ENCODE peak calls at places on chromosome 19, in ten cellular contexts. L, O, R, F, N, X, J, C, B and P are unnamed samples.

GRCh38 chr19:56690668-56691067 is 19.1 kb upstream of the ZNF835 start:
- DNase-seq in O (no peak), C (no peak), R (no peak), X (no peak), J (no peak), L (no peak), B (no peak), N (no peak), F (no peak), P (no peak)

GRCh38 chr19:40193587-40193849 is 2.3 kb downstream of the MAP3K10 start:
- DNase-seq in F (no peak), C (no peak), L (no peak), R (no peak), X (no peak), B (no peak), J (no peak), O (no peak), N (no peak), P (no peak)

GRCh38 chr19:17669419-17669818 is 18.7 kb downstream of the UNC13A start:
- DNase-seq in R (no peak), B (no peak), X (no peak), F (no peak), L (no peak), C (no peak), J (no peak), N (no peak), O (no peak), P (no peak)

GRCh38 chr19:2618611-2619010 is 83.9 kb downstream of the GNG7 start:
- DNase-seq in L (peak), J (peak), O (peak), B (no peak), C (no peak), N (peak), X (peak), R (peak), F (no peak), P (no peak)

GRCh38 chr19:18433735-18434398 is 4.1 kb downstream of the ISYNA1 start:
- DNase-seq in L (no peak), O (peak), F (no peak), J (peak), C (no peak), X (no peak), B (no peak), N (no peak), R (peak), P (no peak)

GRCh38 chr19:41172297-41173164 is 20.5 kb upstream of the CYP2S1 start:
- DNase-seq in B (no peak), X (no peak), C (no peak), F (no peak), O (no peak), L (no peak), J (no peak), N (no peak), R (no peak), P (no peak)

GRCh38 chr19:18013621-18014111 is 5.7 kb downstream of the ARRDC2 start:
- DNase-seq in J (no peak), N (no peak), B (no peak), F (no peak), R (peak), O (no peak), C (no peak), X (no peak), L (no peak), P (peak)

GRCh38 chr19:18157465-18158063 is 4.6 kb downstream of the PIK3R2 start:
- DNase-seq in C (no peak), J (no peak), B (no peak), L (no peak), N (no peak), X (no peak), F (no peak), O (peak), R (peak), P (peak)

GRCh38 chr19:55062735-55063491 is at the start of gene RDH13:
- DNase-seq in L (peak), B (peak), J (peak), N (peak), O (peak), X (peak), F (peak), C (peak), R (peak), P (peak)

GRCh38 chr19:52535831-52536800 is 8.6 kb downstream of the ZNF808 start:
- DNase-seq in X (peak), J (peak), B (peak), L (peak), N (peak), R (peak), C (peak), F (no peak), O (peak), P (peak)

GRCh38 chr19:45995715-45996385 is 583 bp downstream of the CCDC61 start:
- DNase-seq in C (no peak), X (no peak), O (no peak), L (no peak), F (no peak), J (no peak), N (no peak), R (no peak), B (no peak), P (no peak)

GRCh38 chr19:40533508-40533907 is 43.2 kb upstream of the SHKBP1 start:
- DNase-seq in F (peak), J (no peak), N (no peak), O (no peak), X (no peak), C (no peak), L (no peak), B (no peak), R (no peak), P (no peak)

GRCh38 chr19:35449347-35450043 is 1.4 kb downstream of the FFAR2 start:
- DNase-seq in R (no peak), X (no peak), O (no peak), J (no peak), N (no peak), B (peak), C (no peak), L (no peak), F (no peak), P (peak)

GRCh38 chr19:45103200-45103624 is 10.2 kb downstream of the PPP1R37 start:
- DNase-seq in O (peak), R (no peak), J (peak), L (no peak), B (no peak), F (no peak), C (no peak), N (no peak), X (no peak), P (no peak)

GRCh38 chr19:17720487-17720839 is 1.2 kb downstream of the MAP1S start:
- DNase-seq in X (peak), O (no peak), N (no peak), B (no peak), C (no peak), R (no peak), J (no peak), L (no peak), F (no peak), P (no peak)

GRCh38 chr19:32674153-32674958 is 624 bp downstream of the ANKRD27 start:
- DNase-seq in J (peak), X (peak), O (no peak), F (no peak), N (no peak), C (no peak), L (no peak), R (no peak), B (no peak), P (no peak)

GRCh38 chr19:53532362-53532761 is 5.6 kb upstream of the ZNF331 start:
- DNase-seq in N (no peak), C (no peak), R (no peak), O (no peak), F (no peak), X (no peak), L (no peak), B (no peak), J (no peak), P (no peak)

GRCh38 chr19:2048104-2048958 is 2.7 kb downstream of the MKNK2 start:
- DNase-seq in F (no peak), R (no peak), X (no peak), J (peak), B (peak), O (no peak), N (no peak), L (no peak), C (no peak), P (no peak)

GRCh38 chr19:36417752-36418286 is 625 bp downstream of the ZFP82 start:
- DNase-seq in N (no peak), L (no peak), B (no peak), X (no peak), O (peak), J (peak), C (no peak), R (no peak), F (no peak), P (no peak)

GRCh38 chr19:50290775-50291174 is 38.4 kb downstream of the KCNC3 start:
- DNase-seq in J (no peak), N (no peak), L (no peak), X (no peak), B (no peak), R (no peak), O (no peak), F (no peak), C (no peak), P (no peak)

GRCh38 chr19:1888385-1888784 is 3.1 kb upstream of the ABHD17A start:
- DNase-seq in F (no peak), J (no peak), C (no peak), X (no peak), R (no peak), N (no peak), L (no peak), B (no peak), O (no peak), P (no peak)

GRCh38 chr19:35644987-35645679 is 3.0 kb upstream of the COX6B1 start:
- DNase-seq in R (peak), B (peak), N (peak), J (peak), O (peak), C (no peak), F (peak), L (peak), X (peak), P (peak)

GRCh38 chr19:1132625-1133383 is 29.0 kb downstream of the GPX4 start:
- DNase-seq in O (no peak), N (no peak), C (no peak), X (peak), B (no peak), F (no peak), L (no peak), J (peak), R (no peak), P (no peak)

GRCh38 chr19:47113446-47114348 is at the start of gene ZC3H4:
- DNase-seq in R (peak), L (peak), F (peak), O (peak), J (peak), B (peak), C (peak), X (peak), N (peak), P (peak)
- TF ChIP-seq POLR2A in R (no peak), L (no peak), F (no peak), O (peak), J (peak), B (no peak), C (no peak), X (no peak), N (no peak), P (peak)

GRCh38 chr19:15467734-15468214 is 3.4 kb upstream of the RASAL3 start:
- DNase-seq in B (no peak), F (no peak), C (no peak), L (no peak), J (peak), R (no peak), N (no peak), X (no peak), O (no peak), P (no peak)

GRCh38 chr19:15469513-15470297 is 5.4 kb upstream of the RASAL3 start:
- DNase-seq in N (no peak), X (no peak), R (no peak), F (no peak), J (peak), B (no peak), L (no peak), C (no peak), O (no peak), P (no peak)

GRCh38 chr19:15464394-15465385 is at the start of gene RASAL3:
- DNase-seq in X (peak), L (no peak), N (no peak), F (no peak), C (peak), J (peak), B (no peak), O (no peak), R (no peak), P (no peak)

GRCh38 chr19:15468675-15469512 is 4.5 kb upstream of the RASAL3 start:
- DNase-seq in X (no peak), F (no peak), L (no peak), R (no peak), C (no peak), B (no peak), O (no peak), N (no peak), J (peak), P (no peak)

DNA sequence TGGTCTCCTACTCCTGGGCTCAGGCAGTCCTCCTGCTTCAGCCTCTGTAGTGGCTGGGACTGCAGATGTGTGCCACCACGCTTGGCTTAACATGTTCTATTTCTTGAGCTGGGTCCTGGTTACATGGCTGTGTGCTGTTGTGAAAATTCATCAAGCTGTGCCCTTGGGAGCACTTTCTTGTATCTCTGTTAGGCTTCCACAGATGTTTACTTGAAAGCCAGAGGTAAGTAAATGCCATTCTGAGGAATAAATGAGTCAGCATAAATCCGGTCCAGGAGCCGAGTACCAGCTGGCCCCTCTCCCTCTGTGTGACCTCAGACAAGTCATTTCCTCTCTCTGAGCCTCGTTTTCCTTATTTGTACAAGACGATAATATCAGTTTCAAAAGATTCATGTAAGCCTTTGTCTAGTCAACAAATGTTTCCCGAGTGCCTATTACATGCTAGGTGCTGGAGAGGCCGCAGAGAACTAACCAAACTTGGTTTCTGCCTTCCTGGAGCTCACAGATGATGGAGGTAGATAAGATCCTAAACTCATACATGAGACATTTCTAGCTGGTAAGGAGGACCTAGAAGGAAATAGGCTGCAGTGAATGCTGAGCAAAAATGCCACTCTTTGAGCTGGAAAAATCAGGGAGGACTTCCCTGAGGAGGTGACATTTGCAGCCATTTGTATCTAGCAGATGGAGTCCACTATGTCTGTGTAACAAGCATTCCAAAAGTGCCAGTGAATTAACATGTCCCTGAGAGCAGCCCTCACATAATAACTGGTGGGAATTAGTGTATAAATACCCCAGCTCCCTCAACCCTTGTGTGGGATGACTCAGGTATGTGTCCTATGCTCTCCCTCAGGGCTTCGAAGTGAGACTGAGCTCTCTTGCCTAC is 2.7 kb upstream of the RASAL3 start:
- DNase-seq in C (peak), F (peak), O (no peak), N (no peak), J (peak), B (no peak), L (no peak), R (no peak), X (peak), P (no peak)
- TF ChIP-seq POLR2A in C (no peak), F (no peak), O (no peak), N (no peak), J (no peak), B (no peak), L (no peak), R (no peak), X (no peak), P (no peak)

GRCh38 chr19:10568826-10569651 is at the start of gene CDKN2D:
- DNase-seq in F (peak), O (peak), N (peak), B (peak), L (peak), R (peak), C (peak), J (peak), X (peak), P (peak)
- TF ChIP-seq POLR2A in F (no peak), O (peak), N (peak), B (peak), L (no peak), R (peak), C (peak), J (peak), X (peak), P (peak)

GRCh38 chr19:38317104-38317612 is 1.4 kb upstream of the YIF1B start:
- DNase-seq in J (peak), L (no peak), C (no peak), X (peak), N (no peak), B (no peak), R (no peak), O (no peak), F (no peak), P (no peak)
- TF ChIP-seq POLR2A in J (no peak), L (no peak), C (no peak), X (no peak), N (no peak), B (no peak), R (no peak), O (no peak), F (no peak), P (no peak)

DNA sequence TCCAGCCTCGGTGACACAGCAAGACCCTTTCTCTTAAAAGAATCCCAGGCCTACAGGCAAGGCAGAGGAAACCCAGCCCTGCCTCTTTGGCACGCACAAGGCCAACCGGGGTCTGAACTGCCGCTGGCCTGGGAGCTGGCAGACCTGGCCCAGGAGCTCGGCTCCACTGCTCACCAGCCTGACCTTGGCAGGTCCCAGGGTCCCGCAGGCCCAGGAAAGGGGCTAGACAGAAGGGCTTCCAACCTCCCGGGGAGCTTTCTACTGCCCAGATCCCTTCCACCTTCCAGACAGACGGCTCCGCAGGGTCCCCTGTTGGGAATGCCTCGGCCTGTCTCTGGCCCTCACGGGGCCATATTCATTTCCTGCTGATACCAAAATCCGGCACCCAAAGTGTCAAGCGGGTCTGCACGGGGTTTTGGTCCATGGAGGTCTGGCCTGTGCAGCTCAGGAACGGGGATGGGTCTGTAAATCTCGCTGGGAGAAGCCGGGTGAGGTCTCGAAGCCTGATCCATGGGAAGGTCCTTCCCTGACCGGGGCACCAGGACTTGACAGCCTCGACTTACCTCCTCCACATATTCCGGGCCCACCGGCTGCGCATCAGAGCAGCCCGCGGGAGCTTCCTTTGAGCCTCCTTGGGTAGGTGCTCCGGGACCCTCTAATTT is 36.6 kb upstream of the MATK start:
- DNase-seq in F (no peak), C (no peak), N (no peak), R (no peak), L (no peak), O (no peak), X (no peak), B (no peak), J (no peak), P (no peak)
- TF ChIP-seq POLR2A in F (no peak), C (no peak), N (no peak), R (no peak), L (no peak), O (no peak), X (no peak), B (no peak), J (no peak), P (no peak)

GRCh38 chr19:42242512-42243409 is at the start of gene GSK3A:
- DNase-seq in O (peak), F (peak), B (peak), X (peak), J (peak), R (peak), C (peak), N (peak), L (peak), P (peak)
- TF ChIP-seq POLR2A in O (peak), F (peak), B (peak), X (peak), J (peak), R (peak), C (peak), N (peak), L (no peak), P (peak)